ENCODE peak calls at places on chromosomes 16 and 17, in seven cellular contexts. H is mesenteric fat pad; R is cardiac muscle cell; L is iris pigment epithelial cell; B is activated CD4-positive, alpha-beta T cell treated with anti-CD3 and anti-CD28 coated beads for 24 hours; T is KBM-7; V is AG10803. Z is an unnamed sample.

GRCh38 chr17:17445925-17446665 is 30.7 kb upstream of the MED9 start:
- DNase-seq in H (no peak), R (peak), L (peak), B (no peak), T (no peak), V (peak), Z (no peak)

GRCh38 chr16:57645691-57646387 is 17.4 kb downstream of the ADGRG1 start:
- DNase-seq in H (no peak), R (peak), L (no peak), B (no peak), T (no peak), V (peak), Z (no peak)

GRCh38 chr17:18008496-18009268 is 30.3 kb downstream of the ATPAF2 start:
- DNase-seq in H (no peak), R (no peak), L (peak), B (no peak), T (no peak), V (peak), Z (no peak)

GRCh38 chr17:64273006-64273405 is 9.9 kb upstream of the TEX2 start:
- DNase-seq in H (no peak), R (no peak), L (no peak), B (no peak), T (peak), V (no peak), Z (no peak)

GRCh38 chr16:53103811-53104210 is 49.0 kb downstream of the CHD9 start:
- DNase-seq in H (no peak), R (no peak), L (peak), B (no peak), T (no peak), V (peak), Z (no peak)

GRCh38 chr16:82650804-82651203 is 24.0 kb downstream of the CDH13 start:
- DNase-seq in H (no peak), R (no peak), L (no peak), B (no peak), T (no peak), V (no peak), Z (no peak)

GRCh38 chr17:32114536-32114935 is 27.8 kb upstream of the RHOT1 start:
- DNase-seq in H (no peak), R (no peak), L (no peak), B (no peak), T (peak), V (no peak), Z (no peak)

GRCh38 chr17:50372222-50372621 is 762 bp downstream of the MRPL27 start:
- DNase-seq in H (no peak), R (no peak), L (no peak), B (no peak), T (no peak), V (no peak), Z (no peak)

GRCh38 chr17:80692931-80693467 is 148.4 kb downstream of the RPTOR start:
- DNase-seq in H (no peak), R (no peak), L (no peak), B (no peak), T (no peak), V (no peak), Z (no peak)

GRCh38 chr17:20256144-20256543 is 211.2 kb downstream of the LGALS9B start:
- DNase-seq in H (no peak), R (no peak), L (no peak), B (no peak), T (no peak), V (no peak), Z (no peak)

GRCh38 chr17:73291260-73291801 is 20.5 kb downstream of the CDC42EP4 start:
- DNase-seq in H (peak), R (peak), L (peak), B (no peak), T (peak), V (peak), Z (no peak)

GRCh38 chr16:23398987-23399805 is 53.8 kb downstream of the COG7 start:
- DNase-seq in H (no peak), R (no peak), L (peak), B (no peak), T (no peak), V (no peak), Z (no peak)

GRCh38 chr17:46020998-46021397 is 21.9 kb downstream of the STH start:
- DNase-seq in H (no peak), R (no peak), L (no peak), B (no peak), T (no peak), V (no peak), Z (no peak)

GRCh38 chr17:66746736-66747135 is 88.2 kb upstream of the CACNG5 start:
- DNase-seq in H (no peak), R (no peak), L (no peak), B (no peak), T (no peak), V (no peak), Z (no peak)

GRCh38 chr16:4873091-4873490 is 25.8 kb downstream of the UBN1 start:
- DNase-seq in H (peak), R (no peak), L (no peak), B (no peak), T (no peak), V (no peak), Z (no peak)

GRCh38 chr17:4229627-4230026 is 34.2 kb downstream of the ANKFY1 start:
- DNase-seq in H (no peak), R (peak), L (peak), B (no peak), T (no peak), V (peak), Z (no peak)

GRCh38 chr16:81601008-81601428 is 156.4 kb downstream of the CMIP start:
- DNase-seq in H (no peak), R (peak), L (peak), B (no peak), T (no peak), V (peak), Z (no peak)

GRCh38 chr17:5492970-5493369 is 6.6 kb downstream of the MIS12 start:
- DNase-seq in H (no peak), R (no peak), L (no peak), B (no peak), T (no peak), V (no peak), Z (no peak)

GRCh38 chr17:7967751-7968150 is 34.7 kb upstream of the GUCY2D start:
- DNase-seq in H (no peak), R (no peak), L (no peak), B (no peak), T (no peak), V (no peak), Z (no peak)

GRCh38 chr16:73226675-73227074 is 178.7 kb upstream of the ZFHX3 start:
- DNase-seq in H (no peak), R (no peak), L (no peak), B (no peak), T (no peak), V (no peak), Z (no peak)

Z was measured in activated CD8-positive, alpha-beta memory T cell treated with anti-CD3 and anti-CD28 coated beads for 48 hours.